ENCODE peak calls at places on chromosomes 16 and 17, in eight cellular contexts. One of them, this sample, is unnamed.
A peak's percentile ranks its signal among the peaks of the same experiment; 100 is the strongest.

GRCh38 chr17:66287911-66288310 is 14.5 kb upstream of the PRKCA start:
- DNase-seq in activated naive CD4-positive, alpha-beta T cell treated with anti-CD3 and anti-CD28 coated beads, Interleukin-2, amount 50 U/mL, for 72 hours: no peak
- DNase-seq in stimulated activated CD4-positive, alpha-beta T cell treated with anti-CD3 and anti-CD28 coated beads, Interleukin-15, amount 100 ng/mL, for 24 hours: no peak
- DNase-seq in ovary: no peak
- DNase-seq in astrocyte: no peak
- DNase-seq in iPS DF 6.9: no peak
- DNase-seq in A549: peak; percentile 62
- DNase-seq in AG10803: no peak
- DNase-seq in this sample: no peak

GRCh38 chr16:79451196-79451816 is 149.2 kb downstream of the MAF start:
- DNase-seq in stimulated activated CD4-positive, alpha-beta T cell treated with anti-CD3 and anti-CD28 coated beads, Interleukin-15, amount 100 ng/mL, for 24 hours: peak; percentile 3
- DNase-seq in activated naive CD4-positive, alpha-beta T cell treated with anti-CD3 and anti-CD28 coated beads, Interleukin-2, amount 50 U/mL, for 72 hours: no peak
- DNase-seq in astrocyte: no peak
- DNase-seq in A549: no peak
- DNase-seq in ovary: no peak
- DNase-seq in iPS DF 6.9: no peak
- DNase-seq in AG10803: no peak
- DNase-seq in this sample: no peak

GRCh38 chr16:28494141-28494851 is at the start of gene APOBR:
- DNase-seq in activated naive CD4-positive, alpha-beta T cell treated with anti-CD3 and anti-CD28 coated beads, Interleukin-2, amount 50 U/mL, for 72 hours: peak; percentile 80
- DNase-seq in astrocyte: no peak
- DNase-seq in iPS DF 6.9: no peak
- DNase-seq in A549: no peak
- DNase-seq in ovary: no peak
- DNase-seq in stimulated activated CD4-positive, alpha-beta T cell treated with anti-CD3 and anti-CD28 coated beads, Interleukin-15, amount 100 ng/mL, for 24 hours: peak; percentile 89
- DNase-seq in AG10803: no peak
- DNase-seq in this sample: no peak

GRCh38 chr17:60395508-60396065 is 3.7 kb upstream of the USP32 start:
- DNase-seq in activated naive CD4-positive, alpha-beta T cell treated with anti-CD3 and anti-CD28 coated beads, Interleukin-2, amount 50 U/mL, for 72 hours: no peak
- DNase-seq in iPS DF 6.9: no peak
- DNase-seq in AG10803: no peak
- DNase-seq in ovary: no peak
- DNase-seq in stimulated activated CD4-positive, alpha-beta T cell treated with anti-CD3 and anti-CD28 coated beads, Interleukin-15, amount 100 ng/mL, for 24 hours: no peak
- DNase-seq in A549: no peak
- DNase-seq in astrocyte: no peak
- DNase-seq in this sample: no peak

GRCh38 chr17:58249270-58250133 is 11.1 kb downstream of the LPO start:
- DNase-seq in astrocyte: peak; percentile 9
- DNase-seq in activated naive CD4-positive, alpha-beta T cell treated with anti-CD3 and anti-CD28 coated beads, Interleukin-2, amount 50 U/mL, for 72 hours: peak; percentile 85
- DNase-seq in ovary: peak; percentile 80
- DNase-seq in AG10803: peak; percentile 44
- DNase-seq in stimulated activated CD4-positive, alpha-beta T cell treated with anti-CD3 and anti-CD28 coated beads, Interleukin-15, amount 100 ng/mL, for 24 hours: peak; percentile 83
- DNase-seq in A549: peak; percentile 60
- DNase-seq in iPS DF 6.9: peak; percentile 55
- DNase-seq in this sample: no peak

GRCh38 chr17:76968707-76969597 is 100.7 kb downstream of the MGAT5B start:
- DNase-seq in astrocyte: no peak
- DNase-seq in iPS DF 6.9: peak; percentile 94
- DNase-seq in AG10803: no peak
- DNase-seq in activated naive CD4-positive, alpha-beta T cell treated with anti-CD3 and anti-CD28 coated beads, Interleukin-2, amount 50 U/mL, for 72 hours: peak; percentile 60
- DNase-seq in stimulated activated CD4-positive, alpha-beta T cell treated with anti-CD3 and anti-CD28 coated beads, Interleukin-15, amount 100 ng/mL, for 24 hours: peak; percentile 68
- DNase-seq in A549: no peak
- DNase-seq in ovary: no peak
- DNase-seq in this sample: peak; percentile 99

GRCh38 chr16:1466968-1467521 is 7.8 kb downstream of the CLCN7 start:
- DNase-seq in astrocyte: no peak
- DNase-seq in stimulated activated CD4-positive, alpha-beta T cell treated with anti-CD3 and anti-CD28 coated beads, Interleukin-15, amount 100 ng/mL, for 24 hours: no peak
- DNase-seq in A549: peak; percentile 21
- DNase-seq in AG10803: no peak
- DNase-seq in activated naive CD4-positive, alpha-beta T cell treated with anti-CD3 and anti-CD28 coated beads, Interleukin-2, amount 50 U/mL, for 72 hours: no peak
- DNase-seq in iPS DF 6.9: no peak
- DNase-seq in ovary: no peak
- DNase-seq in this sample: no peak

GRCh38 chr17:4329838-4330237 is 36.6 kb downstream of the UBE2G1 start:
- DNase-seq in activated naive CD4-positive, alpha-beta T cell treated with anti-CD3 and anti-CD28 coated beads, Interleukin-2, amount 50 U/mL, for 72 hours: no peak
- DNase-seq in AG10803: peak; percentile 91
- DNase-seq in iPS DF 6.9: no peak
- DNase-seq in A549: peak; percentile 88
- DNase-seq in astrocyte: peak; percentile 98
- DNase-seq in stimulated activated CD4-positive, alpha-beta T cell treated with anti-CD3 and anti-CD28 coated beads, Interleukin-15, amount 100 ng/mL, for 24 hours: no peak
- DNase-seq in ovary: no peak
- DNase-seq in this sample: no peak